ENCODE peak calls at places on chromosomes 11 and 22, in six cellular contexts. L is LHCN-M2; E is activated gamma-delta T cell treated with anti-CD3 and anti-CD28 coated beads, Interleukin-2, amount 50 U/mL, for 16 hours; R is occipital lobe; V is dorsolateral prefrontal cortex; N is Peyer's patch. G is an unnamed sample.

GRCh38 chr11:99795999-99796398 is 775.2 kb downstream of the CNTN5 start:
- DNase-seq in L (no peak), N (no peak), R (no peak), V (no peak), E (no peak), G (no peak)

GRCh38 chr22:40583058-40583741 is 53.3 kb downstream of the MRTFA start:
- DNase-seq in E (no peak), R (no peak), L (no peak), V (no peak), N (no peak), G (no peak)

GRCh38 chr22:22710719-22711531 is 66.5 kb downstream of the GGTLC2 start:
- DNase-seq in N (peak), V (no peak), L (no peak), E (peak), R (no peak), G (peak)

GRCh38 chr11:75768909-75769771 is 562 bp downstream of the DGAT2 start:
- DNase-seq in R (no peak), E (no peak), N (no peak), L (no peak), V (no peak), G (no peak)

GRCh38 chr11:15629690-15630321 is 515.1 kb downstream of the INSC start:
- DNase-seq in R (no peak), L (no peak), V (no peak), E (no peak), N (no peak), G (no peak)

GRCh38 chr11:71309611-71310010 is 57.2 kb upstream of the SHANK2 start:
- DNase-seq in L (no peak), E (no peak), N (peak), R (no peak), V (no peak), G (no peak)

GRCh38 chr22:32331236-32331917 is 26.3 kb upstream of the RFPL3 start:
- DNase-seq in L (no peak), V (no peak), R (no peak), N (peak), E (no peak), G (peak)

GRCh38 chr22:48923165-48923875 is 904.4 kb downstream of the BRD1 start:
- DNase-seq in E (no peak), R (no peak), L (no peak), V (no peak), N (no peak), G (no peak)

GRCh38 chr11:56751480-56751879 is 3.0 kb upstream of the OR9G4 start:
- DNase-seq in V (no peak), E (no peak), N (no peak), L (no peak), R (no peak), G (no peak)

GRCh38 chr11:47889714-47890441 is 41.7 kb upstream of the NUP160 start:
- DNase-seq in E (no peak), R (no peak), L (no peak), N (no peak), V (no peak), G (peak)

GRCh38 chr11:45031912-45032519 is 81.3 kb upstream of the TP53I11 start:
- DNase-seq in N (no peak), R (no peak), L (no peak), V (no peak), E (no peak), G (no peak)

GRCh38 chr11:92657226-92657625 is 312.2 kb upstream of the MTNR1B start:
- DNase-seq in L (no peak), N (no peak), V (no peak), R (no peak), E (no peak), G (no peak)

G was measured in dermis blood vessel endothelial cell.